ENCODE peak calls at places on chromosome 18, in five cellular contexts. B, F, K, G and X are unnamed samples.

GRCh38 chr18:69948919-69949537 is 1.4 kb upstream of the CD226 start:
- DNase-seq in B (no peak), F (no peak), K (no peak), G (peak), X (no peak)

GRCh38 chr18:24470022-24470618 is 9.7 kb downstream of the HRH4 start:
- DNase-seq in B (no peak), F (peak), K (no peak), G (no peak), X (no peak)

GRCh38 chr18:70578480-70578879 is 289.6 kb downstream of the SOCS6 start:
- DNase-seq in B (peak), F (peak), K (peak), G (no peak), X (no peak)

GRCh38 chr18:31950620-31951019 is 7.7 kb upstream of the TRAPPC8 start:
- DNase-seq in B (no peak), F (no peak), K (no peak), G (no peak), X (no peak)

GRCh38 chr18:45590060-45590537 is 25.2 kb upstream of the SLC14A2 start:
- DNase-seq in B (no peak), F (no peak), K (peak), G (no peak), X (no peak)

GRCh38 chr18:67007999-67008398 is 404.1 kb upstream of the CDH19 start:
- DNase-seq in B (no peak), F (no peak), K (no peak), G (no peak), X (no peak)

GRCh38 chr18:74906189-74906588 is 302.8 kb downstream of the PTGR3 start:
- DNase-seq in B (no peak), F (no peak), K (no peak), G (no peak), X (no peak)

GRCh38 chr18:53944721-53945120 is 279.7 kb downstream of the MBD2 start:
- DNase-seq in B (peak), F (no peak), K (no peak), G (no peak), X (no peak)

GRCh38 chr18:73235491-73235890 is 367.7 kb upstream of the NETO1 start:
- DNase-seq in B (no peak), F (peak), K (no peak), G (peak), X (no peak)

GRCh38 chr18:35571138-35571537 is 10.4 kb upstream of the GALNT1 start:
- DNase-seq in B (no peak), F (no peak), K (no peak), G (no peak), X (no peak)

GRCh38 chr18:70442933-70443332 is 154.1 kb downstream of the SOCS6 start:
- DNase-seq in B (no peak), F (no peak), K (no peak), G (no peak), X (no peak)

GRCh38 chr18:77124452-77124922 is 8.1 kb downstream of the MBP start:
- DNase-seq in B (no peak), F (no peak), K (no peak), G (peak), X (no peak)

GRCh38 chr18:46406539-46406932 is 250.5 kb downstream of the LOXHD1 start:
- DNase-seq in B (no peak), F (no peak), K (no peak), G (no peak), X (no peak)

GRCh38 chr18:12597775-12598174 is 60.1 kb downstream of the SPIRE1 start:
- DNase-seq in B (no peak), F (peak), K (no peak), G (no peak), X (peak)

GRCh38 chr18:12779456-12779855 is 76.6 kb downstream of the PSMG2 start:
- DNase-seq in B (no peak), F (no peak), K (no peak), G (no peak), X (no peak)

GRCh38 chr18:24878289-24878688 is 417.9 kb downstream of the HRH4 start:
- DNase-seq in B (no peak), F (peak), K (peak), G (no peak), X (no peak)

GRCh38 chr18:13290856-13291271 is 72.3 kb downstream of the LDLRAD4 start:
- DNase-seq in B (no peak), F (no peak), K (no peak), G (no peak), X (no peak)

GRCh38 chr18:61898576-61899205 is 5.9 kb upstream of the RNF152 start:
- DNase-seq in B (no peak), F (peak), K (no peak), G (no peak), X (no peak)

GRCh38 chr18:62881509-62882016 is 166.2 kb downstream of the PHLPP1 start:
- DNase-seq in B (no peak), F (no peak), K (no peak), G (no peak), X (peak)

GRCh38 chr18:3914833-3915598 is 465.0 kb downstream of the TGIF1 start:
- DNase-seq in B (no peak), F (no peak), K (no peak), G (peak), X (no peak)

GRCh38 chr18:46469186-46469915 is 187.7 kb downstream of the LOXHD1 start:
- DNase-seq in B (no peak), F (no peak), K (no peak), G (no peak), X (no peak)

GRCh38 chr18:10560457-10561045 is 34.7 kb downstream of the NAPG start:
- DNase-seq in B (peak), F (peak), K (peak), G (peak), X (peak)

GRCh38 chr18:75276813-75277628 is 66.4 kb downstream of the TSHZ1 start:
- DNase-seq in B (no peak), F (no peak), K (no peak), G (no peak), X (no peak)

GRCh38 chr18:23462876-23463275 is 9.8 kb downstream of the RIOK3 start:
- DNase-seq in B (no peak), F (no peak), K (no peak), G (no peak), X (no peak)

GRCh38 chr18:23629444-23629946 is 33.2 kb downstream of the ANKRD29 start:
- DNase-seq in B (no peak), F (peak), K (no peak), G (peak), X (no peak)

GRCh38 chr18:10519366-10519765 is 6.5 kb upstream of the NAPG start:
- DNase-seq in B (no peak), F (no peak), K (no peak), G (no peak), X (no peak)

GRCh38 chr18:57077786-57078552 is 68.9 kb upstream of the BOD1L2 start:
- DNase-seq in B (no peak), F (no peak), K (no peak), G (peak), X (no peak)

GRCh38 chr18:5704847-5705246 is 161.1 kb upstream of the EPB41L3 start:
- DNase-seq in B (no peak), F (no peak), K (no peak), G (no peak), X (no peak)

DNA sequence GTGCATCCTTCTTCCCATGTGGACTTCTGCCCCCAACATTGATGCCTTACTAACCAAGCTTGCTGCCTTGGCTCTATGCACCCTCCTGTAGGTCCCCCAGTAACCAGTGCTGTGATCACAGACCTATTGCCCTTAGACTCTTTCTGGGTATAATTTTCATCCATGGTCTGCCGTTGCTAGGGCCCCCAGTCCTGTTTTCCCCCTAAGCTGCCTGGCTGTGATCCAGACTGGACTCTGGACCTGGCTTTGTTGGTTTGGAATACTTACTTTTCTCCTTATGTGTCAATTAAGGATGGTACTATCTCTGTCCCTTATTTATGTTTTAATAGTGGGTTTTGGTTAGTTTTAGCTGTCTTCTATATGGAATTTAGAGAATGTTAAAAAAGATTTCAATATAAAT is 26.0 kb downstream of the ATP9B start:
- DNase-seq in B (no peak), F (peak), K (no peak), G (no peak), X (no peak)
- TF ChIP-seq SP1 in B (no peak), F (no peak), K (no peak), G (no peak), X (no peak)

DNA sequence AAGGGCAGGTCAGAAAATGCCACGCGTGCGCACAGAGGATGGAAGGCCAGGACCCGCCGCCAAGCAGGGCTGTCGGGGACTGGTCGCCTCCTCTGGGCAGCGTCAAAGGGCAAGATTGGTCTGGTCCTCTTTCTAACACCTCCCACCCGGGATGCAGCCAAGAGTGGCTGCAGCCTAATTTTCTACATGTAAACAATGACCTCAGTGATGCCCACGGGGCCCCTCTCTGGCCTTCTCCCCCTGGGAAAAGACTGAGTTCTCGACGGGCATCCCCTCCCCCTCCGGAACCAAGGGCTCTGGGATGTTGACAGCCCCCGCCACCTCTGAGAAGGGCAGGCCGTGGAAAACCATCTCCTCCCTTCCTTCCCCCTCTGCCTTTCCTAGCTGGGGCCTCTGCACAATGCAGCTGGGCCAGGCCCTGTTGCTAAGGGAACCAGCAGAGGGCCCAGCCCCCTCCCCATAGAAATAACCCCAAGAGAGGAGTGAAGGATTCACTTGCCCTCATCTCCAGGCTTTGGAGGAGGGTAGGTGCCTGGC is 80.0 kb upstream of the ZNF532 start:
- DNase-seq in B (no peak), F (no peak), K (no peak), G (no peak), X (no peak)
- TF ChIP-seq SP1 in B (no peak), F (no peak), K (no peak), G (no peak), X (no peak)

GRCh38 chr18:51153659-51154371 is 43.7 kb downstream of the MEX3C start:
- DNase-seq in B (no peak), F (no peak), K (no peak), G (peak), X (no peak)
- TF ChIP-seq SP1 in B (no peak), F (no peak), K (no peak), G (no peak), X (no peak)

GRCh38 chr18:79611040-79611681 is 68.4 kb upstream of the CTDP1 start:
- DNase-seq in B (peak), F (no peak), K (no peak), G (no peak), X (peak)

GRCh38 chr18:79609021-79609461 is 70.6 kb upstream of the CTDP1 start:
- DNase-seq in B (no peak), F (no peak), K (no peak), G (no peak), X (no peak)

GRCh38 chr18:79609841-79610281 is 69.7 kb upstream of the CTDP1 start:
- DNase-seq in B (no peak), F (no peak), K (no peak), G (no peak), X (no peak)

GRCh38 chr18:79612291-79613108 is 67.1 kb upstream of the CTDP1 start:
- DNase-seq in B (no peak), F (no peak), K (no peak), G (no peak), X (no peak)

DNA sequence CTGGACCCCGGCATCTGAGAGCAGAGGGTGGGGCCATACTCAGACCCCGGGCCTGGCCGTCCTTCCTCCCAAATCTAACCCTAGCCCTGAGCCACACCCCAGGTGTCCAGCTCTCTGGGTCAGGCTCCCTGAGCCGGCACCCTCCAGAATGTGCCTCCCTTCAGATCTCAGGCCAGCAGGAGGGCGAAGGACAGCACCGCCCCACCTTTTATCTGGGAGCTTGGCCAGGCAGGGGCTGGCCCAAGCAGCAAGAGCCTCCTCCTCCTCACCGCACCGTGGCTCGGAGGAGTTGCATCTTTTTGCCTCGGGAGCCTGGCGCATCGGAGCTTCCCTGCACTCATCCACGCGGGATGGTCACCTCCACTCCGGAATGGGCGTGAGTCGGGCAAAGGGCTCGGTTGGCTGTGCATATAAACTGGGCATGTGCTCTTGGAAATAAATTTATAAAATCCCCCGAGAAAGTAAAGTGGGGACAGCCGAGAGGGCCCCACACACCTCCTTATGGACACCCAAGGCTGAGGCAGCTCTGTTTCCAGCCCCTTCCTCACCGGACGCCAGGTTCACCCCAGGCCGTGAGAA is 69.1 kb upstream of the CTDP1 start:
- DNase-seq in B (no peak), F (no peak), K (no peak), G (no peak), X (no peak)
- TF ChIP-seq SP1 in B (no peak), F (no peak), K (no peak), G (no peak), X (no peak)

GRCh38 chr18:40673150-40673549 is 1281.9 kb upstream of the PIK3C3 start:
- DNase-seq in B (no peak), F (no peak), K (no peak), G (no peak), X (no peak)
- TF ChIP-seq SP1 in B (no peak), F (no peak), K (no peak), G (no peak), X (no peak)

GRCh38 chr18:9058426-9058825 is 44.1 kb upstream of the NDUFV2 start:
- DNase-seq in B (no peak), F (no peak), K (no peak), G (no peak), X (no peak)

GRCh38 chr18:9053814-9054213 is 48.7 kb upstream of the NDUFV2 start:
- DNase-seq in B (no peak), F (no peak), K (no peak), G (no peak), X (no peak)

GRCh38 chr18:9057646-9058045 is 44.9 kb upstream of the NDUFV2 start:
- DNase-seq in B (no peak), F (no peak), K (no peak), G (no peak), X (no peak)

GRCh38 chr18:9055626-9056025 is 46.9 kb upstream of the NDUFV2 start:
- DNase-seq in B (no peak), F (no peak), K (no peak), G (no peak), X (no peak)

DNA sequence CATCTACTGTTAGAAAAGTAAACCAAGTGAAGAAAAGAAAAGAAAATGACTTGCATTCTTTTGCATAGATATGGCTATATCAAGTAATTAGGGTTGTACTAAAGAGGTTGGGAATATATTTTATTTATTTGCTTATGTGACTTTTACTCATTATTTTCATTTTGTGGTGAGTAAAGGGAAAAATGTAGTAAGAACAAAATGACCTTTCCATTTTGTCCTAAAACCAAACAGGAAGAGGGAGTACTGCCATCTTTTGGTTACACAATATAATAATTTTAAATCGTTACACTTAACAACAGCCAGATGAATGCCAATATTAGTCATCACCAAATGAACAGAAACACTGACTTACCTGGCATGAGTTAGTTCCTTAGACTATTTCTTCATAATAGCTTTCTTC is 47.3 kb upstream of the NDUFV2 start:
- DNase-seq in B (no peak), F (no peak), K (no peak), G (no peak), X (peak)
- TF ChIP-seq SP1 in B (no peak), F (no peak), K (no peak), G (no peak), X (peak)

DNA sequence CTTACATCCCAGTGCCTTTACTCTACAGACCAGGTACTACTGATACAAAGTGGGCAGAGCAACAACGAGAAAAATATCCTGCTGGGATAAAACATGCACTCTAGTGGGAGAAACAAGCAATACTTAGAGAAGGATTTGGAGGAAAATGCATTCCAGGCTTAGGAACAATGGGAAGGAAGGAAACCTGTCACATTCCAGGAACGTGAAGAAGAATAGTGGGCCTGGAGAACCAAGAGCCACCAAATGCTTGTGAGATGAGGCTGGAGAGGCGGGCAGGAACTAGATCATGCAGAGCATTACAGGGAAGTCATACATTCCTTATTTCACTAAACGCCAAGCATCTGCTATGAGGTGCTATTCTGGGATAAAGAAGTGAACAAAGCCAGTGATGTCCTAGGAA is 342.3 kb downstream of the DCC start:
- DNase-seq in B (no peak), F (no peak), K (no peak), G (no peak), X (no peak)
- TF ChIP-seq SP1 in B (no peak), F (no peak), K (no peak), G (no peak), X (no peak)

DNA sequence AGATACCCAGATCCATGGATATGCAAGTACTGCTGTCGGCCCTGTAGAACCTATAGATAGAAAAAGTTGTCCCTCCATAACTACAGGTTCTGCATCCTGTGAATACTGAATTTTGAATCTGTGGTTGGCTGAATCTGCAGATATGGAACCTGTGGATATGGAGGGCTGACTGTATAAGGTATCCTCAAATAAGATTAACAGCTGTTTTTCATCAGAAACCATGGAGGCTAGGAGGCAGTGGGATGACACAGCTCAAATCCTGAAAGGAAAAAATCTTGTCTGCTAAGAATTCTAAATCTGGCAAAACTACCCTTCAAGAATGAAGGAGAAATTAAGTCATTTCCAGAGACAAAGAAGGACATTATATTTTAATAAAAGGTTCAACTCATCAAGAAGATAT is 14.7 kb upstream of the ACAA2 start:
- DNase-seq in B (no peak), F (no peak), K (no peak), G (no peak), X (no peak)
- TF ChIP-seq SP1 in B (no peak), F (no peak), K (no peak), G (no peak), X (no peak)